ENCODE peak calls at places on chromosomes 5 and 9, in four cellular contexts. One of them, this sample, is unnamed.

GRCh38 chr5:166430491-166431319 is 1860.7 kb upstream of the WWC1 start:
- DNase-seq in nephron progenitor cell: no peak
- DNase-seq in bronchial epithelial cell: no peak
- DNase-seq in fibroblast of pulmonary artery: no peak
- DNase-seq in this sample: no peak

GRCh38 chr5:170573119-170573518 is 69.3 kb downstream of the KCNIP1 start:
- DNase-seq in fibroblast of pulmonary artery: no peak
- DNase-seq in nephron progenitor cell: no peak
- DNase-seq in bronchial epithelial cell: no peak
- DNase-seq in this sample: no peak

GRCh38 chr9:15370496-15371464 is 51.9 kb upstream of the SNAPC3 start:
- DNase-seq in nephron progenitor cell: no peak
- DNase-seq in fibroblast of pulmonary artery: peak; percentile 40
- DNase-seq in bronchial epithelial cell: no peak
- DNase-seq in this sample: no peak

GRCh38 chr5:7391215-7391614 is 4.7 kb upstream of the ADCY2 start:
- DNase-seq in nephron progenitor cell: no peak
- DNase-seq in bronchial epithelial cell: peak; percentile 54
- DNase-seq in fibroblast of pulmonary artery: no peak
- DNase-seq in this sample: no peak

GRCh38 chr9:2623046-2623865 is 1.7 kb downstream of the VLDLR start:
- DNase-seq in bronchial epithelial cell: peak; percentile 94
- DNase-seq in fibroblast of pulmonary artery: peak; percentile 62
- DNase-seq in nephron progenitor cell: peak; percentile 46
- DNase-seq in this sample: peak; percentile 22

GRCh38 chr5:107669543-107670027 is 1.2 kb downstream of the EFNA5 start:
- DNase-seq in nephron progenitor cell: peak; percentile 72
- DNase-seq in bronchial epithelial cell: no peak
- DNase-seq in fibroblast of pulmonary artery: peak; percentile 56
- DNase-seq in this sample: peak; percentile 17

GRCh38 chr9:14627513-14627912 is 65.7 kb downstream of the ZDHHC21 start:
- DNase-seq in nephron progenitor cell: no peak
- DNase-seq in bronchial epithelial cell: no peak
- DNase-seq in fibroblast of pulmonary artery: no peak
- DNase-seq in this sample: no peak

GRCh38 chr9:130483281-130483949 is 38.7 kb downstream of the ASS1 start:
- DNase-seq in fibroblast of pulmonary artery: no peak
- DNase-seq in bronchial epithelial cell: no peak
- DNase-seq in nephron progenitor cell: no peak
- DNase-seq in this sample: no peak

GRCh38 chr5:142293486-142293885 is 31.3 kb downstream of the SPRY4 start:
- DNase-seq in nephron progenitor cell: no peak
- DNase-seq in fibroblast of pulmonary artery: peak; percentile 55
- DNase-seq in bronchial epithelial cell: peak; percentile 45
- DNase-seq in this sample: no peak

GRCh38 chr9:89312154-89312616 is 1.2 kb downstream of the CKS2 start:
- DNase-seq in fibroblast of pulmonary artery: no peak
- DNase-seq in bronchial epithelial cell: peak; percentile 50
- DNase-seq in nephron progenitor cell: no peak
- DNase-seq in this sample: no peak

GRCh38 chr9:134316444-134317160 is 9.7 kb upstream of the RXRA start:
- DNase-seq in nephron progenitor cell: peak; percentile 1
- DNase-seq in fibroblast of pulmonary artery: peak; percentile 41
- DNase-seq in bronchial epithelial cell: no peak
- DNase-seq in this sample: no peak

GRCh38 chr5:61823796-61824195 is 482.2 kb upstream of the KIF2A start:
- DNase-seq in fibroblast of pulmonary artery: no peak
- DNase-seq in nephron progenitor cell: no peak
- DNase-seq in bronchial epithelial cell: no peak
- DNase-seq in this sample: no peak

GRCh38 chr9:25827626-25828025 is 149.4 kb upstream of the TUSC1 start:
- DNase-seq in bronchial epithelial cell: no peak
- DNase-seq in fibroblast of pulmonary artery: no peak
- DNase-seq in nephron progenitor cell: no peak
- DNase-seq in this sample: no peak

GRCh38 chr5:66519626-66520025 is 76.6 kb upstream of the MAST4 start:
- DNase-seq in bronchial epithelial cell: peak; percentile 67
- DNase-seq in fibroblast of pulmonary artery: no peak
- DNase-seq in nephron progenitor cell: no peak
- DNase-seq in this sample: no peak

GRCh38 chr5:67173959-67174358 is 22.6 kb downstream of the CD180 start:
- DNase-seq in bronchial epithelial cell: peak; percentile 78
- DNase-seq in fibroblast of pulmonary artery: no peak
- DNase-seq in nephron progenitor cell: no peak
- DNase-seq in this sample: no peak

GRCh38 chr9:121604242-121604641 is 47.2 kb upstream of the DAB2IP start:
- DNase-seq in fibroblast of pulmonary artery: no peak
- DNase-seq in bronchial epithelial cell: no peak
- DNase-seq in nephron progenitor cell: no peak
- DNase-seq in this sample: no peak

GRCh38 chr5:172188033-172188892 is at the start of gene STK10:
- DNase-seq in bronchial epithelial cell: peak; percentile 79
- DNase-seq in nephron progenitor cell: peak; percentile 88
- DNase-seq in fibroblast of pulmonary artery: peak; percentile 93
- DNase-seq in this sample: peak; percentile 95

GRCh38 chr9:98164912-98165311 is 27.5 kb downstream of the CORO2A start:
- DNase-seq in fibroblast of pulmonary artery: peak; percentile 40
- DNase-seq in nephron progenitor cell: no peak
- DNase-seq in bronchial epithelial cell: no peak
- DNase-seq in this sample: no peak

GRCh38 chr5:67723873-67724272 is 491.7 kb upstream of the PIK3R1 start:
- DNase-seq in nephron progenitor cell: no peak
- DNase-seq in fibroblast of pulmonary artery: no peak
- DNase-seq in bronchial epithelial cell: no peak
- DNase-seq in this sample: no peak

GRCh38 chr9:115808108-115808507 is 345.5 kb upstream of the PAPPA start:
- DNase-seq in fibroblast of pulmonary artery: peak; percentile 53
- DNase-seq in bronchial epithelial cell: peak; percentile 33
- DNase-seq in nephron progenitor cell: no peak
- DNase-seq in this sample: no peak

GRCh38 chr9:110753734-110754231 is 85.2 kb downstream of the MUSK start:
- DNase-seq in nephron progenitor cell: no peak
- DNase-seq in fibroblast of pulmonary artery: peak; percentile 86
- DNase-seq in bronchial epithelial cell: peak; percentile 77
- DNase-seq in this sample: no peak

GRCh38 chr5:126503602-126504104 is 80.4 kb downstream of the GRAMD2B start:
- DNase-seq in bronchial epithelial cell: peak; percentile 93
- DNase-seq in nephron progenitor cell: no peak
- DNase-seq in fibroblast of pulmonary artery: peak; percentile 82
- DNase-seq in this sample: no peak

GRCh38 chr9:3447143-3447542 is 78.7 kb downstream of the RFX3 start:
- DNase-seq in fibroblast of pulmonary artery: no peak
- DNase-seq in bronchial epithelial cell: no peak
- DNase-seq in nephron progenitor cell: no peak
- DNase-seq in this sample: no peak

GRCh38 chr5:6597557-6597956 is 35.3 kb downstream of the NSUN2 start:
- DNase-seq in nephron progenitor cell: no peak
- DNase-seq in fibroblast of pulmonary artery: no peak
- DNase-seq in bronchial epithelial cell: no peak
- DNase-seq in this sample: no peak

GRCh38 chr5:199821-200645 is 8.7 kb downstream of the LRRC14B start:
- DNase-seq in bronchial epithelial cell: no peak
- DNase-seq in nephron progenitor cell: no peak
- DNase-seq in fibroblast of pulmonary artery: no peak
- DNase-seq in this sample: no peak

GRCh38 chr9:71249729-71250317 is 128.4 kb upstream of the TRPM3 start:
- DNase-seq in bronchial epithelial cell: peak; percentile 69
- DNase-seq in nephron progenitor cell: peak; percentile 20
- DNase-seq in fibroblast of pulmonary artery: peak; percentile 85
- DNase-seq in this sample: peak; percentile 23

GRCh38 chr5:72463499-72464052 is 43.6 kb downstream of the ZNF366 start:
- DNase-seq in fibroblast of pulmonary artery: no peak
- DNase-seq in bronchial epithelial cell: peak; percentile 49
- DNase-seq in nephron progenitor cell: no peak
- DNase-seq in this sample: no peak
- TF ChIP-seq CTCF in fibroblast of pulmonary artery: no peak
- TF ChIP-seq CTCF in bronchial epithelial cell: no peak
- TF ChIP-seq CTCF in nephron progenitor cell: peak; percentile 12
- TF ChIP-seq CTCF in this sample: no peak

DNA sequence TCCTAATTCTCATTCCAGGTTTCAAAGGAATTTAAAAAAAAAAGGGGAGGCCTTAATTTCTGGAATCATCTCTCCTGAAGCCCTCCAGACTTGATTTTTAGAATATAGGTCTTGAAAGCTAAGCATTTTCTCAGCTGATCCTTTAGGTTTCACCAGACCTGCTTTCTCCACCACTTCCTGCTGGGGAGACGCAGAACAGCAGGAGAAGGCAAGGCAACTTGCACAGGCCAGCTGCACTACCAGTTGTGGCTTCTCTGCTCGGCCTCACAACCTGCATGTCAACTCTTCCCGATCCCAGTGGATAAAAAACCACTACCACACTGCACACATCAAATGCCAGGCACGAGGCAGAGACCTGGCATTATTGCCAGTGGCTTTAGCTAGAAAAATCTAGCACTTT is 119.8 kb downstream of the SIL1 start:
- DNase-seq in bronchial epithelial cell: no peak
- DNase-seq in fibroblast of pulmonary artery: no peak
- DNase-seq in nephron progenitor cell: no peak
- DNase-seq in this sample: no peak
- TF ChIP-seq CTCF in bronchial epithelial cell: no peak
- TF ChIP-seq CTCF in fibroblast of pulmonary artery: no peak
- TF ChIP-seq CTCF in nephron progenitor cell: no peak
- TF ChIP-seq CTCF in this sample: no peak

GRCh38 chr5:81748556-81748955 is 2.3 kb downstream of the SSBP2 start:
- DNase-seq in fibroblast of pulmonary artery: no peak
- DNase-seq in nephron progenitor cell: no peak
- DNase-seq in bronchial epithelial cell: no peak
- DNase-seq in this sample: no peak
- TF ChIP-seq CTCF in fibroblast of pulmonary artery: no peak
- TF ChIP-seq CTCF in nephron progenitor cell: no peak
- TF ChIP-seq CTCF in bronchial epithelial cell: no peak
- TF ChIP-seq CTCF in this sample: no peak

GRCh38 chr5:87241555-87241954 is 26.1 kb upstream of the RASA1 start:
- DNase-seq in nephron progenitor cell: no peak
- DNase-seq in fibroblast of pulmonary artery: no peak
- DNase-seq in bronchial epithelial cell: no peak
- DNase-seq in this sample: no peak
- TF ChIP-seq CTCF in nephron progenitor cell: no peak
- TF ChIP-seq CTCF in fibroblast of pulmonary artery: no peak
- TF ChIP-seq CTCF in bronchial epithelial cell: no peak
- TF ChIP-seq CTCF in this sample: no peak

DNA sequence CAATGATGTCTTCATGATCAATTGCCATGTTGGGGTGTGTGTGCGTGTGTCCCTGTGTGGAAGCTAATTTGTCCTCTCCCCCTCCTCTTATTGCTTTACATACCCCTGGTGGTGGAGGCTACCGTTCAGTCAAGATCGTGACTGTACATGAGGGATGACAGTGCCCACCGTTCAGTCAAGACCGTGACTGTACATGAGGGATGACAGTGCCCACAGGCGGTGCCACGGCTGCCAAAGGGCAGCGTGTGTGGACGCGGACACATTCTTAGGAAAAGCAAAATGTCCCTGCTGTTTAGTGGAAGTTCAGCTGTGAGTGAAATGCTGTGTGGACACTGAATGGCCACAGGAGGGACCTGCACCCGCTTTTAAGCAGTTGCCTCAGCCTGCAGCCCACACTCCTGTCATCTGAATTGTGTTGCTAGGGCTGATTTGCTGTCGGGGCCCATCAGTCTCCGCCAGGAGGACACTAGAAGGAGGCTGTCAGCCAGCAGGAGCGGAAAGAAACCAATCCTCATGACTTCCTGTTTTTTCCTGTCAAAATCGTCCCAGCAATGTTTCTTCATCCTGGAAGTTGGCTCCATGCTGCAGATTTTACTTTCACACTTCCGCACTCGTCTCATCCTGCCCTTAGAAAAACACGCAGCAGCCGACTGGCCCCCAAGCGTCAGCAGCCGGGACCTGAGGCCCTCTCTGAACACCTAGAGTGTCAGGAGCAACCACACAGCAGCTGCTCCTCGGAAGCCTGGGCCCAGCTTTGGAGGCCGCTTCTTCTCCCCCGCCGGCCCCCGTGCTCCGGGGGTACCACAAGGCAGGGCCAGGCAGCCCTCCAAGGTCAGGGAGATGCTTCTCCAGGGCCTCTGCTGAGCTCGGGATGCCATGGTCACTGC is 9.1 kb downstream of the OR2V1 start:
- DNase-seq in nephron progenitor cell: no peak
- DNase-seq in bronchial epithelial cell: no peak
- DNase-seq in fibroblast of pulmonary artery: no peak
- DNase-seq in this sample: no peak
- TF ChIP-seq CTCF in nephron progenitor cell: no peak
- TF ChIP-seq CTCF in bronchial epithelial cell: no peak
- TF ChIP-seq CTCF in fibroblast of pulmonary artery: no peak
- TF ChIP-seq CTCF in this sample: no peak

DNA sequence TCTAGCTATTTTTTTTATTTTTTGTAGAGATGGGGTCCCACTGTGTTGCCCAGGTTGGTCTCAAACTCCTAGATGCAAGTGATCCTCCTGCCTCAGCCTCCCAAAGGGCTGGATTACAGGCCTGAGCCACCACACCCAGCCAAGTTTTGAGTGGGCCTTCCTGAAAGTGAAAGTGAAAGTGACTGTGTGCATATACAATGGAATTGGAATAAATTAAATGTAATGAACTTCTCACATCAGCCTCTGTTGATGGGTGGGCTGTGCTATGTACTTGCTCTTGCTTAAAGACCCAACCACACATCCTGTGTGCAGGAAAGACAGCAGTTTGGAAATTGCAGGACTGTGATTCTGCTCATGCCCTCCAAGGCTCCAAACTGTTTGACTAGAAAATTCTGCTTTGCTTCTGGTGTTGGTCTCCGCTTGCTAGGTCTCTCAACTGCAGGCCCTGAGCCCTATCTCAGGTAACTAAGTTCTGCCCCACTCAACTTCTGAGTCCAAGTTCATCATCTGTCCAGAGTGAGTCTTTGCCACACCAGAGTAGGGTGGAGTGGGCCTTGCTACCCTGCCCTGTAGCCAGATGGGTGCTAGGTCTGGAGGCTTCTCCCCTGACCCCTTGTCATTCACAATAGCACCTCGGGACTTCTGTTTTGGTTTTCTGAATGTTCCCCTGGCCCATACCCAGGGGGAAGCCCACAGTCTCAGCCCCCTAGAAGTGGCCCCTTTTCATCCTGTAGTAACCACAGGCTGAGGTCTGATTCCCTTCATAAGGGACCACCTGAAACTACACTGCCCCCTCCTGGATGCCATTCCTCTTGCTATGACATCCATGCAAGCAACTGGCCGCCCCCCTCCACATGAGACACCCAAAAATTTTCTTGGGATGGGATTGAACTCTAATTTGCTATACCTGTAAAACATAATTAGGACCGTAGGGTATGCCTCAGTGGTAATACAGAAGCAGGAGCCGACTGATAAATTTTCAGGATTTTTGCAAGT is 36.5 kb upstream of the RAD23B start:
- DNase-seq in nephron progenitor cell: peak; percentile 15
- DNase-seq in bronchial epithelial cell: no peak
- DNase-seq in fibroblast of pulmonary artery: no peak
- DNase-seq in this sample: no peak
- TF ChIP-seq CTCF in nephron progenitor cell: no peak
- TF ChIP-seq CTCF in bronchial epithelial cell: peak; percentile 4
- TF ChIP-seq CTCF in fibroblast of pulmonary artery: peak; percentile 15
- TF ChIP-seq CTCF in this sample: no peak